ENCODE peak calls at places on chromosomes 5 and 9, in five cellular contexts. N is GM12865, T is HFF-Myc, A is HT1080, G is iPS-NIHi11. W is an unnamed sample.
A peak's percentile ranks its signal among the peaks of the same experiment; 100 is the strongest.

GRCh38 chr5:31774779-31775178 is 135.8 kb downstream of the PDZD2 start:
- DNase-seq in N (no peak), T (no peak), A (no peak), G (no peak), W (no peak)

GRCh38 chr5:54091416-54092130 is 218.8 kb downstream of the ARL15 start:
- DNase-seq in N (no peak), T (no peak), A (no peak), G (no peak), W (no peak)

GRCh38 chr9:71814805-71815204 is 46.5 kb upstream of the CEMIP2 start:
- DNase-seq in N (no peak), T (no peak), A (no peak), G (no peak), W (no peak)

GRCh38 chr5:170263906-170264305 is 31.1 kb downstream of the C5orf58 start:
- DNase-seq in N (no peak), T (no peak), A (no peak), G (no peak), W (no peak)

GRCh38 chr5:19745247-19745646 is 242.8 kb downstream of the CDH18 start:
- DNase-seq in N (no peak), T (no peak), A (no peak), G (peak; percentile 18), W (no peak)

GRCh38 chr5:149829954-149830353 is 99.8 kb downstream of the PPARGC1B start:
- DNase-seq in N (peak; percentile 44), T (no peak), A (peak; percentile 29), G (peak; percentile 44), W (no peak)

GRCh38 chr9:93094294-93095204 is 1.5 kb upstream of the CARD19 start:
- DNase-seq in N (peak; percentile 82), T (no peak), A (no peak), G (no peak), W (peak; percentile 75)

GRCh38 chr5:127568166-127568565 is 50.7 kb downstream of the PRRC1 start:
- DNase-seq in N (no peak), T (no peak), A (no peak), G (no peak), W (no peak)

GRCh38 chr9:96302021-96302420 is at the start of gene HSD17B3:
- DNase-seq in N (no peak), T (no peak), A (peak; percentile 62), G (no peak), W (no peak)

GRCh38 chr9:113929634-113930092 is 53.6 kb downstream of the ZNF618 start:
- DNase-seq in N (no peak), T (no peak), A (peak; percentile 70), G (no peak), W (no peak)

GRCh38 chr5:147453901-147454814 is 55.7 kb downstream of the DPYSL3 start:
- DNase-seq in N (peak; percentile 79), T (peak; percentile 65), A (peak; percentile 91), G (peak; percentile 92), W (peak; percentile 75)

GRCh38 chr5:144191998-144192397 is 21.3 kb downstream of the KCTD16 start:
- DNase-seq in N (peak; percentile 90), T (no peak), A (peak; percentile 71), G (peak; percentile 19), W (no peak)

GRCh38 chr9:15293084-15293483 is 13.9 kb downstream of the TTC39B start:
- DNase-seq in N (no peak), T (no peak), A (no peak), G (no peak), W (no peak)

GRCh38 chr9:72337286-72337685 is 27.7 kb downstream of the ZFAND5 start:
- DNase-seq in N (no peak), T (no peak), A (no peak), G (no peak), W (no peak)

GRCh38 chr5:141737485-141737884 is 55.5 kb upstream of the ARAP3 start:
- DNase-seq in N (no peak), T (no peak), A (no peak), G (no peak), W (no peak)

GRCh38 chr5:135313405-135313804 is 85.6 kb downstream of the MACROH2A1 start:
- DNase-seq in N (peak; percentile 33), T (no peak), A (no peak), G (no peak), W (no peak)

GRCh38 chr5:163432527-163432926 is 4.9 kb upstream of the CCNG1 start:
- DNase-seq in N (no peak), T (no peak), A (no peak), G (no peak), W (no peak)

GRCh38 chr9:122347348-122348287 is 23.2 kb upstream of the PTGS1 start:
- DNase-seq in N (no peak), T (no peak), A (no peak), G (no peak), W (peak; percentile 64)

GRCh38 chr5:82296929-82297328 is 18.8 kb upstream of the RPS23 start:
- DNase-seq in N (no peak), T (no peak), A (no peak), G (no peak), W (no peak)